ENCODE peak calls at places on chromosomes 2 and 18, in six cellular contexts. One of them, this sample, is unnamed.

GRCh38 chr2:67579791-67580190 is 182.7 kb downstream of the ETAA1 start:
- ATAC-seq in A549: no peak
- ATAC-seq in K562: no peak
- ATAC-seq in GM12878: no peak
- ATAC-seq in HepG2: no peak
- ATAC-seq in upper lobe of left lung: no peak
- ATAC-seq in this sample: no peak

GRCh38 chr2:45826889-45827635 is 175.6 kb downstream of the PRKCE start:
- ATAC-seq in A549: no peak
- ATAC-seq in GM12878: no peak
- ATAC-seq in K562: no peak
- ATAC-seq in upper lobe of left lung: peak; percentile 46
- ATAC-seq in HepG2: no peak
- ATAC-seq in this sample: peak; percentile 80

GRCh38 chr2:112891333-112891950 is 19.5 kb upstream of the IL37 start:
- ATAC-seq in GM12878: no peak
- ATAC-seq in upper lobe of left lung: no peak
- ATAC-seq in K562: peak; percentile 34
- ATAC-seq in A549: no peak
- ATAC-seq in HepG2: no peak
- ATAC-seq in this sample: no peak

GRCh38 chr2:196970089-196970488 is 43.6 kb upstream of the PGAP1 start:
- ATAC-seq in K562: no peak
- ATAC-seq in upper lobe of left lung: no peak
- ATAC-seq in GM12878: no peak
- ATAC-seq in A549: no peak
- ATAC-seq in HepG2: no peak
- ATAC-seq in this sample: no peak

GRCh38 chr2:237458519-237458918 is 28.5 kb upstream of the MLPH start:
- ATAC-seq in upper lobe of left lung: no peak
- ATAC-seq in HepG2: no peak
- ATAC-seq in A549: no peak
- ATAC-seq in GM12878: no peak
- ATAC-seq in K562: no peak
- ATAC-seq in this sample: no peak

GRCh38 chr18:7946724-7947377 is 379.7 kb downstream of the PTPRM start:
- ATAC-seq in A549: peak; percentile 63
- ATAC-seq in HepG2: no peak
- ATAC-seq in upper lobe of left lung: peak; percentile 65
- ATAC-seq in K562: no peak
- ATAC-seq in GM12878: peak; percentile 60
- ATAC-seq in this sample: peak; percentile 34

GRCh38 chr18:10201655-10202054 is 252.8 kb upstream of the APCDD1 start:
- ATAC-seq in K562: no peak
- ATAC-seq in GM12878: no peak
- ATAC-seq in A549: no peak
- ATAC-seq in HepG2: no peak
- ATAC-seq in upper lobe of left lung: peak; percentile 31
- ATAC-seq in this sample: no peak

GRCh38 chr2:60948926-60949579 is 67.7 kb downstream of the REL start:
- ATAC-seq in HepG2: no peak
- ATAC-seq in GM12878: no peak
- ATAC-seq in A549: no peak
- ATAC-seq in upper lobe of left lung: peak; percentile 40
- ATAC-seq in K562: no peak
- ATAC-seq in this sample: no peak

GRCh38 chr2:176984987-176985386 is 227.6 kb upstream of the HNRNPA3 start:
- ATAC-seq in HepG2: no peak
- ATAC-seq in A549: peak; percentile 22
- ATAC-seq in K562: no peak
- ATAC-seq in upper lobe of left lung: no peak
- ATAC-seq in GM12878: no peak
- ATAC-seq in this sample: no peak

GRCh38 chr2:127569274-127570065 is 34.0 kb downstream of the MYO7B start:
- ATAC-seq in HepG2: no peak
- ATAC-seq in K562: no peak
- ATAC-seq in GM12878: peak; percentile 17
- ATAC-seq in A549: peak; percentile 33
- ATAC-seq in upper lobe of left lung: peak; percentile 78
- ATAC-seq in this sample: peak; percentile 54

GRCh38 chr2:187989925-187990623 is 301.6 kb upstream of the GULP1 start:
- ATAC-seq in A549: no peak
- ATAC-seq in GM12878: no peak
- ATAC-seq in upper lobe of left lung: no peak
- ATAC-seq in HepG2: no peak
- ATAC-seq in K562: no peak
- ATAC-seq in this sample: no peak

GRCh38 chr2:26008851-26009566 is 24.9 kb upstream of the RAB10 start:
- ATAC-seq in upper lobe of left lung: peak; percentile 92
- ATAC-seq in HepG2: no peak
- ATAC-seq in A549: peak; percentile 55
- ATAC-seq in GM12878: peak; percentile 43
- ATAC-seq in K562: peak; percentile 19
- ATAC-seq in this sample: peak; percentile 83

GRCh38 chr2:119694994-119695521 is 16.1 kb downstream of the TMEM177 start:
- ATAC-seq in GM12878: no peak
- ATAC-seq in A549: no peak
- ATAC-seq in K562: no peak
- ATAC-seq in HepG2: peak; percentile 35
- ATAC-seq in upper lobe of left lung: peak; percentile 4
- ATAC-seq in this sample: no peak

GRCh38 chr18:44897445-44898215 is 216.9 kb downstream of the SETBP1 start:
- ATAC-seq in A549: no peak
- ATAC-seq in K562: no peak
- ATAC-seq in HepG2: no peak
- ATAC-seq in upper lobe of left lung: no peak
- ATAC-seq in GM12878: no peak
- ATAC-seq in this sample: no peak

GRCh38 chr2:138536740-138537139 is 35.2 kb downstream of the SPOPL start:
- ATAC-seq in K562: peak; percentile 43
- ATAC-seq in GM12878: peak; percentile 28
- ATAC-seq in HepG2: no peak
- ATAC-seq in A549: no peak
- ATAC-seq in upper lobe of left lung: no peak
- ATAC-seq in this sample: no peak

GRCh38 chr2:127704641-127705243 is 3.4 kb downstream of the SFT2D3 start:
- ATAC-seq in upper lobe of left lung: no peak
- ATAC-seq in HepG2: no peak
- ATAC-seq in K562: no peak
- ATAC-seq in GM12878: no peak
- ATAC-seq in A549: no peak
- ATAC-seq in this sample: no peak

GRCh38 chr2:224308267-224308911 is 93.5 kb downstream of the FAM124B start:
- ATAC-seq in K562: no peak
- ATAC-seq in A549: no peak
- ATAC-seq in GM12878: peak; percentile 76
- ATAC-seq in HepG2: no peak
- ATAC-seq in upper lobe of left lung: no peak
- ATAC-seq in this sample: no peak

GRCh38 chr2:19504400-19505198 is 146.2 kb upstream of the OSR1 start:
- ATAC-seq in K562: no peak
- ATAC-seq in upper lobe of left lung: no peak
- ATAC-seq in GM12878: no peak
- ATAC-seq in A549: peak; percentile 90
- ATAC-seq in HepG2: peak; percentile 91
- ATAC-seq in this sample: no peak

GRCh38 chr2:200373196-200373595 is 66.7 kb downstream of the SPATS2L start:
- ATAC-seq in A549: no peak
- ATAC-seq in upper lobe of left lung: no peak
- ATAC-seq in HepG2: no peak
- ATAC-seq in K562: no peak
- ATAC-seq in GM12878: peak; percentile 75
- ATAC-seq in this sample: no peak

GRCh38 chr2:234025475-234025874 is 25.0 kb upstream of the SPP2 start:
- ATAC-seq in K562: no peak
- ATAC-seq in upper lobe of left lung: no peak
- ATAC-seq in A549: no peak
- ATAC-seq in HepG2: peak; percentile 25
- ATAC-seq in GM12878: peak; percentile 77
- ATAC-seq in this sample: no peak

GRCh38 chr2:144553379-144553778 is 33.5 kb upstream of the ZEB2 start:
- ATAC-seq in K562: peak; percentile 84
- ATAC-seq in HepG2: no peak
- ATAC-seq in upper lobe of left lung: no peak
- ATAC-seq in A549: peak; percentile 96
- ATAC-seq in GM12878: no peak
- ATAC-seq in this sample: no peak

GRCh38 chr18:27862056-27862682 is 314.8 kb downstream of the CDH2 start:
- ATAC-seq in K562: no peak
- ATAC-seq in GM12878: no peak
- ATAC-seq in A549: no peak
- ATAC-seq in HepG2: no peak
- ATAC-seq in upper lobe of left lung: no peak
- ATAC-seq in this sample: no peak

GRCh38 chr18:27860701-27861107 is 316.2 kb downstream of the CDH2 start:
- ATAC-seq in GM12878: peak; percentile 48
- ATAC-seq in K562: no peak
- ATAC-seq in HepG2: peak; percentile 92
- ATAC-seq in upper lobe of left lung: no peak
- ATAC-seq in A549: no peak
- ATAC-seq in this sample: no peak

GRCh38 chr18:27863780-27864430 is 313.0 kb downstream of the CDH2 start:
- ATAC-seq in upper lobe of left lung: no peak
- ATAC-seq in A549: no peak
- ATAC-seq in HepG2: no peak
- ATAC-seq in K562: no peak
- ATAC-seq in GM12878: no peak
- ATAC-seq in this sample: no peak

GRCh38 chr18:27860011-27860410 is 316.9 kb downstream of the CDH2 start:
- ATAC-seq in HepG2: no peak
- ATAC-seq in upper lobe of left lung: no peak
- ATAC-seq in A549: no peak
- ATAC-seq in K562: no peak
- ATAC-seq in GM12878: no peak
- ATAC-seq in this sample: no peak

GRCh38 chr18:27861539-27861938 is 315.4 kb downstream of the CDH2 start:
- ATAC-seq in GM12878: no peak
- ATAC-seq in A549: no peak
- ATAC-seq in K562: no peak
- ATAC-seq in upper lobe of left lung: no peak
- ATAC-seq in HepG2: no peak
- ATAC-seq in this sample: no peak
- TF ChIP-seq EP300 in GM12878: no peak
- TF ChIP-seq EP300 in A549: no peak
- TF ChIP-seq EP300 in K562: no peak
- TF ChIP-seq EP300 in upper lobe of left lung: no peak
- TF ChIP-seq EP300 in HepG2: no peak
- TF ChIP-seq EP300 in this sample: no peak

GRCh38 chr2:657766-658165 is 19.4 kb downstream of the TMEM18 start:
- ATAC-seq in A549: no peak
- ATAC-seq in HepG2: peak; percentile 43
- ATAC-seq in K562: no peak
- ATAC-seq in GM12878: no peak
- ATAC-seq in upper lobe of left lung: no peak
- ATAC-seq in this sample: no peak
- H3K4me1 ChIP-seq in A549: no peaks in the 10 kb centered on the region
- H3K4me1 ChIP-seq in HepG2: peaks cover 7% of the 10 kb centered on the region
- H3K4me1 ChIP-seq in K562: no peaks in the 10 kb centered on the region
- H3K4me1 ChIP-seq in GM12878: no peaks in the 10 kb centered on the region
- H3K4me1 ChIP-seq in upper lobe of left lung: no peaks in the 10 kb centered on the region
- H3K4me1 ChIP-seq in this sample: no peaks in the 10 kb centered on the region

GRCh38 chr2:10740226-10740625 is 18.8 kb downstream of the ATP6V1C2 start:
- ATAC-seq in A549: no peak
- ATAC-seq in HepG2: peak; percentile 90
- ATAC-seq in K562: no peak
- ATAC-seq in upper lobe of left lung: no peak
- ATAC-seq in GM12878: no peak
- ATAC-seq in this sample: no peak

GRCh38 chr2:10741139-10741538 is 19.7 kb downstream of the ATP6V1C2 start:
- ATAC-seq in GM12878: no peak
- ATAC-seq in upper lobe of left lung: peak; percentile 19
- ATAC-seq in HepG2: no peak
- ATAC-seq in A549: no peak
- ATAC-seq in K562: no peak
- ATAC-seq in this sample: no peak

GRCh38 chr2:10742666-10743065 is 21.2 kb downstream of the ATP6V1C2 start:
- ATAC-seq in A549: peak; percentile 26
- ATAC-seq in HepG2: no peak
- ATAC-seq in GM12878: no peak
- ATAC-seq in upper lobe of left lung: no peak
- ATAC-seq in K562: no peak
- ATAC-seq in this sample: no peak

GRCh38 chr2:10733980-10734379 is 12.6 kb downstream of the ATP6V1C2 start:
- ATAC-seq in GM12878: no peak
- ATAC-seq in HepG2: no peak
- ATAC-seq in upper lobe of left lung: no peak
- ATAC-seq in A549: no peak
- ATAC-seq in K562: no peak
- ATAC-seq in this sample: no peak

DNA sequence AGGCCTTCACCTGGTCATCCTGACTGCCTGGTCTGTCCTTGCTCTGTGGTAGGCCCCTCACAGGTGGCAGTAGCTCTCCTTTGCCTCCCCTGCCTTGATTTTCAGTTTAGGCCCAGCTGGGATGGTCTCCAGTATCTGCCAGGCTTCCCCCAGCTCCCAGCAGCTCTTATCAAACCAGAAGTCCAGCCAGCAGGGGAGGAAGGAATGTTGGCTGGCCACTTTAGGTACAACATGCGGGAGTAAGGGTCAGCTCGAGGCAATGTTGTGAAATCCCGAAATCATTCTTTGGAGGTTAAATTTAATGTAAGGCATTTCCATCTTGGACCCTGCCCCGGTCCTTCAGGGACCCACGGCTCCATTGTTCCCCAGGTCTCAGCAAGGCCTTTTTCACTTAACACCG is 16.8 kb downstream of the ATP6V1C2 start:
- ATAC-seq in HepG2: peak; percentile 41
- ATAC-seq in GM12878: no peak
- ATAC-seq in A549: no peak
- ATAC-seq in upper lobe of left lung: no peak
- ATAC-seq in K562: no peak
- ATAC-seq in this sample: no peak
- TF ChIP-seq EP300 in HepG2: no peak
- TF ChIP-seq EP300 in GM12878: no peak
- TF ChIP-seq EP300 in A549: no peak
- TF ChIP-seq EP300 in upper lobe of left lung: no peak
- TF ChIP-seq EP300 in K562: no peak
- TF ChIP-seq EP300 in this sample: no peak

DNA sequence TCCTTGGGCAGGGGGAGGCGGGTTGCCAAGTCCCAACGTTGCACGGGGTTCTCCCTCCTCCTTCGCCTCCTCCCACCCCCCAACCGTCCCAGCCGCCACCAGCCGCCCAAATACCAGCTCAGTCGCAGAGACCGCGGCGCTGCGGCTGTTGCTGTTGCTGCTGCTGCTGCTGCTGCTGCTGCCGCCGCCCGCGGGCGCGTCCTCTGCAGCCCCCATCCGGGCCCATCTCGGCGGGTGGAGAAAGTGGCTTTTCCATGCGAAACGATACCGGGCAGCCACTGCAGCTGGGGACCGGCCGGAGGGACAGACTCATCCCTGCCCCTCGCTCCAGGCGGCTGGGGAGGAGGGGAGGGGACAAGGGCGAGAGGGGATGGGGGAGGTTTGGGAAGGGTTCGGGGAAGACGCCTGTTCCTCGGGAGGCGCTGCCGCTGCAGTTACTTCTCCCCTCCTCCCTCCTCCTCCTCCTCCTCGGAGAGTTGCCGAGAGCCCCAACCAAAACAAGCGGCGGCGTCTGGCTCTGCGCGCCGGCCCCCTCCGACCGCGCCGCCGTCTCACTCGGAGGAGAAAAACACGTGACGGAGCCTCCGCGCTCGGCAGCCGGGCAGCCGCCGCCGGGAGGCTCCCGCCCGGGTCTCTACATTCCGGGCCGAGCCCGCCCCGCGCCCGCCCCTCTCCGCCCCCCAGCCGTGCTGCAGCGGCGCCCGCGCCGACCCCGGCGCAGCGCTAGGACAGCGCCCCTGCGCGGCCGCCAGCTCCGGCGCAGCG is at the start of gene IRS1:
- ATAC-seq in K562: peak; percentile 90
- ATAC-seq in GM12878: peak; percentile 53
- ATAC-seq in HepG2: peak; percentile 65
- ATAC-seq in upper lobe of left lung: peak; percentile 77
- ATAC-seq in A549: peak; percentile 45
- ATAC-seq in this sample: peak; percentile 78
- H3K4me1 ChIP-seq in K562: no peaks in the 10 kb centered on the region
- H3K4me1 ChIP-seq in GM12878: peaks cover 8% of the 10 kb centered on the region
- H3K4me1 ChIP-seq in HepG2: peaks cover 79% of the 10 kb centered on the region
- H3K4me1 ChIP-seq in upper lobe of left lung: peaks cover 48% of the 10 kb centered on the region
- H3K4me1 ChIP-seq in A549: peaks cover 45% of the 10 kb centered on the region
- H3K4me1 ChIP-seq in this sample: no peaks in the 10 kb centered on the region